ENCODE peak calls at places on chromosomes 4 and X, in four cellular contexts. Z, R, D and Q are unnamed samples.

GRCh38 chr4:4182835-4183568 is 43.7 kb downstream of the OTOP1 start:
- DNase-seq in Z (peak), R (no peak), D (peak), Q (peak)

GRCh38 chr4:139735381-139736256 is 70.0 kb downstream of the MGST2 start:
- DNase-seq in Z (no peak), R (no peak), D (no peak), Q (peak)

GRCh38 chr4:139552506-139552905 is 3.5 kb downstream of the SETD7 start:
- DNase-seq in Z (no peak), R (no peak), D (no peak), Q (no peak)

GRCh38 chr4:38491854-38492478 is 172.0 kb upstream of the KLF3 start:
- DNase-seq in Z (no peak), R (no peak), D (no peak), Q (no peak)

GRCh38 chrX:39808471-39808917 is 289.3 kb downstream of the BCOR start:
- DNase-seq in Z (peak), R (no peak), D (no peak), Q (peak)

GRCh38 chr4:15457401-15458201 is 12.1 kb upstream of the CC2D2A start:
- DNase-seq in Z (peak), R (peak), D (peak), Q (peak)

GRCh38 chrX:16986169-16986568 is 39.7 kb downstream of the REPS2 start:
- DNase-seq in Z (no peak), R (no peak), D (no peak), Q (no peak)

GRCh38 chr4:186204611-186205144 is 13.3 kb downstream of the CYP4V2 start:
- DNase-seq in Z (no peak), R (no peak), D (no peak), Q (no peak)

GRCh38 chrX:13747836-13748235 is 13.3 kb downstream of the OFD1 start:
- DNase-seq in Z (peak), R (no peak), D (peak), Q (peak)

GRCh38 chr4:125315571-125316390 is 1.0 kb downstream of the FAT4 start:
- DNase-seq in Z (no peak), R (no peak), D (peak), Q (peak)

GRCh38 chrX:139929876-139930275 is 3.0 kb downstream of the ATP11C start:
- DNase-seq in Z (no peak), R (no peak), D (peak), Q (no peak)

GRCh38 chr4:139919513-139919912 is 234.5 kb downstream of the MAML3 start:
- DNase-seq in Z (no peak), R (no peak), D (no peak), Q (no peak)

GRCh38 chr4:125620066-125620850 is 305.5 kb downstream of the FAT4 start:
- DNase-seq in Z (no peak), R (no peak), D (no peak), Q (no peak)

GRCh38 chrX:47815901-47816845 is 20.5 kb upstream of the ZNF81 start:
- DNase-seq in Z (no peak), R (no peak), D (no peak), Q (no peak)

GRCh38 chrX:46582325-46582724 is 8.8 kb downstream of the CHST7 start:
- DNase-seq in Z (no peak), R (no peak), D (no peak), Q (no peak)

GRCh38 chrX:22800360-22800759 is 199.4 kb upstream of the DDX53 start:
- DNase-seq in Z (no peak), R (no peak), D (no peak), Q (no peak)

GRCh38 chrX:1450381-1451161 is 2.1 kb downstream of the ASMTL start:
- DNase-seq in Z (no peak), R (no peak), D (no peak), Q (no peak)

GRCh38 chrX:54808109-54808604 is 612 bp downstream of the MAGED2 start:
- DNase-seq in Z (peak), R (no peak), D (peak), Q (peak)

GRCh38 chr4:60250657-60251056 is 949.5 kb upstream of the ADGRL3 start:
- DNase-seq in Z (no peak), R (no peak), D (no peak), Q (no peak)

GRCh38 chrX:53714580-53715335 is 28.2 kb upstream of the HUWE1 start:
- DNase-seq in Z (no peak), R (peak), D (no peak), Q (no peak)

GRCh38 chr4:88761342-88761741 is 63.7 kb upstream of the NAP1L5 start:
- DNase-seq in Z (no peak), R (no peak), D (no peak), Q (no peak)

GRCh38 chr4:40613456-40613855 is 16.2 kb downstream of the RBM47 start:
- DNase-seq in Z (no peak), R (no peak), D (no peak), Q (no peak)

GRCh38 chr4:69748176-69748575 is 12.2 kb downstream of the SULT1B1 start:
- DNase-seq in Z (no peak), R (no peak), D (no peak), Q (no peak)

GRCh38 chr4:41320278-41320677 is 63.5 kb downstream of the UCHL1 start:
- DNase-seq in Z (no peak), R (no peak), D (no peak), Q (no peak)

GRCh38 chr4:25991296-25991695 is 77.3 kb downstream of the SMIM20 start:
- DNase-seq in Z (no peak), R (no peak), D (no peak), Q (no peak)

GRCh38 chrX:14712096-14712495 is 160.8 kb downstream of the FANCB start:
- DNase-seq in Z (no peak), R (no peak), D (peak), Q (no peak)

GRCh38 chr4:95285797-95286196 is 263.0 kb downstream of the UNC5C start:
- DNase-seq in Z (no peak), R (no peak), D (no peak), Q (no peak)

GRCh38 chr4:128524311-128524710 is 236.7 kb upstream of the PGRMC2 start:
- DNase-seq in Z (no peak), R (no peak), D (no peak), Q (no peak)

GRCh38 chrX:7159132-7159861 is 11.3 kb upstream of the PUDP start:
- DNase-seq in Z (no peak), R (no peak), D (no peak), Q (no peak)

GRCh38 chr4:184039963-184040383 is 134.9 kb downstream of the STOX2 start:
- DNase-seq in Z (no peak), R (no peak), D (no peak), Q (no peak)

GRCh38 chrX:129594781-129595180 is 54.7 kb downstream of the OCRL start:
- DNase-seq in Z (no peak), R (no peak), D (no peak), Q (no peak)

GRCh38 chr4:71130827-71131603 is 137.6 kb downstream of the DCK start:
- DNase-seq in Z (no peak), R (no peak), D (no peak), Q (no peak)

GRCh38 chr4:109465065-109465464 is 31.4 kb downstream of the SEC24B start:
- DNase-seq in Z (no peak), R (no peak), D (no peak), Q (no peak)

GRCh38 chr4:98352940-98353339 is 91.8 kb downstream of the RAP1GDS1 start:
- DNase-seq in Z (no peak), R (no peak), D (no peak), Q (no peak)

GRCh38 chr4:112448211-112448745 is 67.7 kb downstream of the NEUROG2 start:
- DNase-seq in Z (no peak), R (no peak), D (no peak), Q (peak)

GRCh38 chr4:102439835-102440234 is 61.3 kb upstream of the NFKB1 start:
- DNase-seq in Z (peak), R (no peak), D (peak), Q (peak)
- TF ChIP-seq EP300 in Z (no peak), R (no peak), D (no peak), Q (peak)

GRCh38 chrX:136198678-136199243 is 51.4 kb downstream of the FHL1 start:
- DNase-seq in Z (no peak), R (no peak), D (no peak), Q (no peak)
- TF ChIP-seq SMC3 in Z (no peak), R (no peak), D (no peak), Q (no peak)

GRCh38 chr4:101855239-101855638 is 64.7 kb downstream of the BANK1 start:
- DNase-seq in Z (no peak), R (no peak), D (no peak), Q (no peak)

GRCh38 chr4:101851671-101852070 is 61.1 kb downstream of the BANK1 start:
- DNase-seq in Z (no peak), R (no peak), D (no peak), Q (no peak)

GRCh38 chr4:101856149-101856548 is 65.6 kb downstream of the BANK1 start:
- DNase-seq in Z (no peak), R (no peak), D (no peak), Q (no peak)

GRCh38 chr4:101853028-101853427 is 62.5 kb downstream of the BANK1 start:
- DNase-seq in Z (no peak), R (no peak), D (no peak), Q (no peak)

DNA sequence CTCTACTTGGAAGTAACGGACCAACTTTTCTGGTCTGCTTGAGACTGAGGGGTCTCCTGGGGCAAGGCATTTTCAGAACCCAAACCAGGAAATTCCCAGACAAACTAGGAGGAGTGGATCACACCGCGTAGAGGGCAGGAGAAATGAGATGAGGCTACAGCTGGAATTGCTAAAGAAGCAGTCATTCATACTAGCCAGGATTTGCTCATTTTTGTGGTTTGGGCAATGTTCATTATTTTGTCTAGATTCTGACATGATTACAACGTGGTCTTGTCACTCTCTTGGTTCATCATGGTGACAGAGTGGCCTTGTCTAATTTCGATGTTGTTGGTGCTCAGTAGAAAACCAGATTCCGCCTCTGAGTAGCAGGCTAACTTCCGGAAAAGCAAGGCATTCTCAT is 63.2 kb downstream of the BANK1 start:
- DNase-seq in Z (no peak), R (no peak), D (no peak), Q (no peak)
- TF ChIP-seq FOXM1 in Z (no peak), R (no peak), D (no peak), Q (no peak)

GRCh38 chr4:134645778-134646177 is 444.2 kb upstream of the PABPC4L start:
- DNase-seq in Z (no peak), R (no peak), D (no peak), Q (no peak)
- TF ChIP-seq EP300 in Z (no peak), R (no peak), D (no peak), Q (no peak)

DNA sequence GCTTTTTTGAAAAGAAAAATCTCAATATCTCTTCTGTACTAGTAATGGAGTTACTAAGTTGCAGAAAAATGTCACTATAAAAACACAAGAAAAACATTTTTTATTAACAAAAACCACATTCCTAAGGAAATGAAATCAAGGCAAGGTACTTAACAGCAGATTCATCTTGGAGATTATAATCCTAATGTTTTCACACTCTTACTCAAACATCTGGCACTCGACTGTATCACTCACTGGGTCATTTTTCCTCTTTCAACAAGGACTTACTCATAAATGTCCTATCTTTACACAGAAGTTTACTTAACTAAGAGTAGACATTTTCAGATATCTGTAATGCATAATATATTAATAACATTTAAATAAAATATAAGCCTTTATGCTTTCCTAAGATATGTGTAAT is 216.6 kb downstream of the NR3C2 start:
- DNase-seq in Z (no peak), R (no peak), D (no peak), Q (no peak)
- TF ChIP-seq SMC3 in Z (no peak), R (no peak), D (no peak), Q (no peak)

GRCh38 chrX:119871599-119872395 is at the start of the genes NDUFA1 and RNF113A:
- DNase-seq in Z (peak), R (peak), D (peak), Q (peak)

GRCh38 chrX:119871245-119871598 is 311 bp downstream of the RNF113A start:
- DNase-seq in Z (peak), R (no peak), D (no peak), Q (peak)

GRCh38 chrX:119870626-119871131 is 854 bp downstream of the RNF113A start:
- DNase-seq in Z (peak), R (no peak), D (peak), Q (peak)
- TF ChIP-seq FOXM1 in Z (no peak), R (no peak), D (no peak), Q (no peak)